ENCODE peak calls at places on chromosome 15, in seven cellular contexts. G is ACHN, A is AG04450, O is type B pancreatic cell, S is NCI-H1694, P is transverse colon, Y is adrenal gland. M is an unnamed sample.
A peak's percentile ranks its signal among the peaks of the same experiment; 100 is the strongest.

GRCh38 chr15:40564591-40565332 is at the start of gene CCDC32:
- DNase-seq in Y (peak; percentile 99), G (peak; percentile 98), O (peak; percentile 93), A (peak; percentile 93), P (peak; percentile 98), S (peak; percentile 93), M (peak; percentile 91)

GRCh38 chr15:33735637-33736247 is 232.6 kb upstream of the CHRM5 start:
- DNase-seq in S (no peak), A (no peak), P (peak; percentile 14), O (no peak), G (peak; percentile 41), Y (peak; percentile 39), M (no peak)

GRCh38 chr15:90451215-90451850 is 63.3 kb downstream of the IQGAP1 start:
- DNase-seq in G (no peak), A (no peak), Y (no peak), S (no peak), P (no peak), O (no peak), M (no peak)

GRCh38 chr15:67149859-67150824 is 84.7 kb downstream of the SMAD3 start:
- DNase-seq in Y (peak; percentile 84), S (no peak), P (peak; percentile 47), G (peak; percentile 90), O (no peak), A (peak; percentile 97), M (no peak)

GRCh38 chr15:41634072-41634628 is 26.1 kb upstream of the MGA start:
- DNase-seq in A (no peak), Y (no peak), P (no peak), S (no peak), O (no peak), G (no peak), M (no peak)

GRCh38 chr15:66292261-66293084 is 895 bp upstream of the DIS3L start:
- DNase-seq in G (no peak), S (no peak), Y (no peak), A (no peak), O (no peak), P (no peak), M (no peak)

GRCh38 chr15:83905874-83906273 is 252.0 kb downstream of the ADAMTSL3 start:
- DNase-seq in S (no peak), P (no peak), G (no peak), Y (no peak), A (no peak), O (no peak), M (no peak)

GRCh38 chr15:66927326-66928077 is 137.9 kb upstream of the SMAD3 start:
- DNase-seq in O (no peak), S (no peak), G (no peak), P (no peak), Y (no peak), A (no peak), M (no peak)

GRCh38 chr15:69537085-69537484 is 84.5 kb downstream of the RPLP1 start:
- DNase-seq in S (no peak), O (no peak), Y (no peak), P (no peak), G (no peak), A (no peak), M (no peak)

GRCh38 chr15:69952210-69952555 is 145.5 kb downstream of the TLE3 start:
- DNase-seq in S (no peak), G (no peak), O (no peak), P (no peak), Y (no peak), A (no peak), M (no peak)

GRCh38 chr15:92780816-92781215 is 119.3 kb upstream of the CHD2 start:
- DNase-seq in A (no peak), Y (no peak), S (peak; percentile 90), O (no peak), G (no peak), P (no peak), M (no peak)

GRCh38 chr15:77285057-77285456 is 134.8 kb downstream of the PEAK1 start:
- DNase-seq in S (no peak), O (no peak), Y (no peak), A (no peak), P (no peak), G (no peak), M (no peak)

GRCh38 chr15:84749111-84749991 is 959 bp downstream of the ZNF592 start:
- DNase-seq in O (no peak), Y (peak; percentile 73), A (no peak), P (peak; percentile 41), G (peak; percentile 4), S (no peak), M (peak; percentile 61)

GRCh38 chr15:74564182-74564581 is 23.2 kb downstream of the ARID3B start:
- DNase-seq in P (no peak), A (no peak), O (no peak), Y (no peak), S (no peak), G (no peak), M (no peak)

GRCh38 chr15:67188551-67189218 is 65.8 kb downstream of the AAGAB start:
- DNase-seq in A (peak; percentile 84), G (no peak), O (peak; percentile 53), S (no peak), P (no peak), Y (no peak), M (no peak)

GRCh38 chr15:71261934-71262333 is 146.7 kb downstream of the THSD4 start:
- DNase-seq in P (no peak), A (no peak), Y (no peak), O (no peak), G (no peak), S (no peak), M (no peak)

GRCh38 chr15:72009207-72009606 is 108.7 kb downstream of the MYO9A start:
- DNase-seq in G (peak; percentile 77), P (peak; percentile 23), A (no peak), Y (no peak), S (no peak), O (no peak), M (no peak)

GRCh38 chr15:55741592-55742497 is 1.1 kb downstream of the PRTG start:
- DNase-seq in G (no peak), S (no peak), A (no peak), P (no peak), Y (peak; percentile 52), O (no peak), M (no peak)

GRCh38 chr15:41659855-41660234 is 360 bp upstream of the MGA start:
- DNase-seq in G (no peak), O (no peak), P (no peak), S (no peak), Y (no peak), A (no peak), M (no peak)

GRCh38 chr15:34647569-34648334 is 64.3 kb upstream of the GOLGA8B start:
- DNase-seq in S (peak; percentile 39), G (no peak), O (no peak), Y (no peak), A (no peak), P (no peak), M (no peak)

GRCh38 chr15:47756872-47757271 is 39.6 kb downstream of the SEMA6D start:
- DNase-seq in A (peak; percentile 44), P (peak; percentile 51), Y (peak; percentile 12), S (no peak), O (no peak), G (peak; percentile 35), M (no peak)

GRCh38 chr15:40906101-40906946 is 12.1 kb downstream of the VPS18 start:
- DNase-seq in G (peak; percentile 82), S (peak; percentile 71), P (peak; percentile 96), O (peak; percentile 93), Y (peak; percentile 96), A (peak; percentile 86), M (peak; percentile 76)

GRCh38 chr15:50676799-50677483 is 9.7 kb downstream of the TRPM7 start:
- DNase-seq in S (no peak), O (no peak), G (peak; percentile 73), A (no peak), Y (no peak), P (no peak), M (no peak)

GRCh38 chr15:95024388-95024787 is 793.0 kb downstream of the MCTP2 start:
- DNase-seq in O (no peak), S (no peak), G (peak; percentile 39), Y (no peak), A (peak; percentile 7), P (no peak), M (no peak)

GRCh38 chr15:82680200-82681102 is 29.2 kb downstream of the AP3B2 start:
- DNase-seq in P (peak; percentile 72), Y (peak; percentile 55), S (no peak), G (peak; percentile 32), A (no peak), O (peak; percentile 80), M (peak; percentile 73)

GRCh38 chr15:41971893-41972340 is 440 bp downstream of the EHD4 start:
- DNase-seq in A (no peak), G (peak; percentile 19), O (no peak), S (no peak), P (no peak), Y (no peak), M (peak; percentile 26)